ENCODE peak calls at places on chromosomes 11 and 22, in seven cellular contexts. S is HL-60, O is right atrium auricular region, Q is kidney epithelial cell, K is endothelial cell of umbilical vein, L is astrocyte of the spinal cord, M is adipocyte. E is an unnamed sample.

GRCh38 chr22:45268167-45268957 is 16.4 kb upstream of the UPK3A start:
- DNase-seq in S (no peak), O (no peak), Q (no peak), K (peak), L (no peak), M (peak), E (no peak)

GRCh38 chr11:116366980-116367640 is 405.7 kb downstream of the BUD13 start:
- DNase-seq in S (no peak), O (no peak), Q (peak), K (peak), L (peak), M (no peak), E (no peak)

GRCh38 chr11:31939004-31939403 is 127.9 kb upstream of the PAX6 start:
- DNase-seq in S (no peak), O (no peak), Q (no peak), K (no peak), L (no peak), M (no peak), E (no peak)

GRCh38 chr22:42772647-42773046 is 52.0 kb upstream of the A4GALT start:
- DNase-seq in S (no peak), O (no peak), Q (no peak), K (no peak), L (no peak), M (no peak), E (no peak)

GRCh38 chr11:102575016-102575415 is 44.5 kb upstream of the MMP7 start:
- DNase-seq in S (no peak), O (no peak), Q (no peak), K (no peak), L (no peak), M (no peak), E (no peak)

GRCh38 chr22:19590696-19591095 is 66.5 kb upstream of the CLDN5 start:
- DNase-seq in S (no peak), O (no peak), Q (no peak), K (no peak), L (no peak), M (no peak), E (no peak)

GRCh38 chr11:128289048-128289447 is 298.3 kb downstream of the ETS1 start:
- DNase-seq in S (no peak), O (no peak), Q (no peak), K (no peak), L (no peak), M (no peak), E (no peak)

GRCh38 chr11:3138178-3139085 is 26.7 kb downstream of the OSBPL5 start:
- DNase-seq in S (peak), O (no peak), Q (no peak), K (no peak), L (no peak), M (no peak), E (no peak)

GRCh38 chr11:33290319-33290718 is 33.1 kb downstream of the HIPK3 start:
- DNase-seq in S (no peak), O (no peak), Q (no peak), K (no peak), L (no peak), M (no peak), E (no peak)

GRCh38 chr11:19076744-19077589 is 16.4 kb upstream of the MRGPRX2 start:
- DNase-seq in S (peak), O (no peak), Q (no peak), K (peak), L (peak), M (peak), E (peak)

GRCh38 chr22:47190276-47190956 is 428.0 kb downstream of the TBC1D22A start:
- DNase-seq in S (no peak), O (no peak), Q (no peak), K (no peak), L (no peak), M (no peak), E (no peak)

GRCh38 chr11:28104984-28105383 is 3.0 kb downstream of the KIF18A start:
- DNase-seq in S (no peak), O (no peak), Q (no peak), K (no peak), L (no peak), M (no peak), E (no peak)

GRCh38 chr11:86981777-86982540 is 26.8 kb upstream of the FZD4 start:
- DNase-seq in S (no peak), O (no peak), Q (no peak), K (no peak), L (no peak), M (no peak), E (no peak)

GRCh38 chr22:17057959-17058814 is 26.6 kb upstream of the IL17RA start:
- DNase-seq in S (peak), O (no peak), Q (no peak), K (peak), L (peak), M (peak), E (no peak)

GRCh38 chr11:101759771-101760450 is 154.9 kb upstream of the CEP126 start:
- DNase-seq in S (no peak), O (no peak), Q (no peak), K (peak), L (no peak), M (peak), E (no peak)

GRCh38 chr11:63942803-63943202 is 4.0 kb downstream of the NAA40 start:
- DNase-seq in S (no peak), O (no peak), Q (no peak), K (no peak), L (no peak), M (no peak), E (no peak)

GRCh38 chr22:30408388-30409101 is 11.7 kb downstream of the SEC14L2 start:
- DNase-seq in S (no peak), O (no peak), Q (no peak), K (peak), L (peak), M (peak), E (no peak)

GRCh38 chr11:73200256-73200655 is 17.8 kb upstream of the P2RY2 start:
- DNase-seq in S (peak), O (no peak), Q (no peak), K (no peak), L (no peak), M (no peak), E (no peak)

GRCh38 chr11:73137262-73137941 is 4.7 kb downstream of the FCHSD2 start:
- DNase-seq in S (peak), O (no peak), Q (no peak), K (no peak), L (no peak), M (no peak), E (no peak)

GRCh38 chr11:36356201-36356600 is 60.1 kb downstream of the PRR5L start:
- DNase-seq in S (peak), O (no peak), Q (no peak), K (no peak), L (no peak), M (peak), E (no peak)

GRCh38 chr11:66417000-66417399 is 3.8 kb upstream of the NPAS4 start:
- DNase-seq in S (no peak), O (no peak), Q (no peak), K (no peak), L (no peak), M (no peak), E (no peak)

GRCh38 chr11:33646629-33647028 is 54.0 kb downstream of the C11orf91 start:
- DNase-seq in S (no peak), O (no peak), Q (no peak), K (peak), L (no peak), M (no peak), E (no peak)

GRCh38 chr22:39530692-39531331 is 1.7 kb downstream of the RPS19BP1 start:
- DNase-seq in S (peak), O (no peak), Q (no peak), K (peak), L (peak), M (peak), E (peak)

GRCh38 chr11:85595285-85595884 is 31.8 kb downstream of the DLG2 start:
- DNase-seq in S (no peak), O (no peak), Q (no peak), K (peak), L (peak), M (peak), E (peak)

GRCh38 chr11:73317373-73317772 is 9.3 kb downstream of the ARHGEF17 start:
- DNase-seq in S (no peak), O (no peak), Q (no peak), K (no peak), L (no peak), M (no peak), E (no peak)

GRCh38 chr22:27101288-27101687 is 443.9 kb downstream of the MIAT start:
- DNase-seq in S (no peak), O (no peak), Q (no peak), K (no peak), L (no peak), M (no peak), E (no peak)

GRCh38 chr11:61104963-61105362 is 2.7 kb downstream of the CD5 start:
- DNase-seq in S (no peak), O (no peak), Q (no peak), K (no peak), L (no peak), M (no peak), E (no peak)

GRCh38 chr11:35618497-35619029 is 303 bp downstream of the FJX1 start:
- DNase-seq in S (peak), O (no peak), Q (no peak), K (no peak), L (no peak), M (peak), E (no peak)

GRCh38 chr11:35267504-35267903 is 128.5 kb downstream of the CD44 start:
- DNase-seq in S (no peak), O (no peak), Q (peak), K (no peak), L (peak), M (peak), E (no peak)

GRCh38 chr22:49371325-49372110 is 456.2 kb downstream of the BRD1 start:
- DNase-seq in S (no peak), O (peak), Q (no peak), K (no peak), L (no peak), M (no peak), E (no peak)

GRCh38 chr22:36480941-36481392 is 473 bp downstream of the TXN2 start:
- DNase-seq in S (no peak), O (no peak), Q (no peak), K (no peak), L (no peak), M (no peak), E (no peak)

GRCh38 chr22:21045585-21046294 is at the start of gene LRRC74B:
- DNase-seq in S (peak), O (peak), Q (peak), K (peak), L (peak), M (peak), E (peak)

GRCh38 chr11:61134801-61135257 is 26.4 kb downstream of the VPS37C start:
- DNase-seq in S (no peak), O (no peak), Q (no peak), K (no peak), L (no peak), M (no peak), E (no peak)

GRCh38 chr11:34266987-34267386 is 90.8 kb downstream of the ABTB2 start:
- DNase-seq in S (no peak), O (no peak), Q (no peak), K (no peak), L (no peak), M (no peak), E (no peak)

GRCh38 chr11:65064847-65065240 is 6.5 kb upstream of the NAALADL1 start:
- DNase-seq in S (no peak), O (no peak), Q (no peak), K (no peak), L (no peak), M (no peak), E (no peak)

GRCh38 chr11:117843666-117844484 is 19.3 kb upstream of the FXYD2 start:
- DNase-seq in S (peak), O (peak), Q (no peak), K (peak), L (peak), M (peak), E (peak)

GRCh38 chr22:39617761-39618757 is 47.5 kb downstream of the CACNA1I start:
- DNase-seq in S (no peak), O (no peak), Q (no peak), K (no peak), L (no peak), M (no peak), E (no peak)

DNA sequence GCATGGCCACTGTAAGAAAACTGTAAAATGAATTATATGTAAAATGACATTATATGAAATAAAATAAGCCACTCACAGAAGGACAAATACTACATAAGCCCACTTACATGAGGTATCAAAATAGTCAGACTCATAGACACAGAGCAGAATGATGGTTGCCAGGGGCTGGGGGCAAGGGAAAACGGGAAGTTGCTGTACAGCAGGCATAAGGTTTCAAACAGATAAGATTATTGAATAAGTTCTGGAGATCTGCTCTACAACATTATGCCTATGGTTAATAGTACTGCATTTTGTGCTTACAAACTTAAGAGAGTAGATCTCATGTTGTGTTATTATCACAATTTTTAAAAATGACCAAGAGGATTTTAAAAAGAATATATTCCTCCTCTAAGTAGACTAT is 32.7 kb upstream of the HEPHL1 start:
- DNase-seq in S (no peak), O (no peak), Q (no peak), K (no peak), L (no peak), M (no peak), E (no peak)
- H3K4me3 ChIP-seq in S (no peak), O (no peak), Q (no peak), K (no peak), L (no peak), M (no peak), E (no peak)

DNA sequence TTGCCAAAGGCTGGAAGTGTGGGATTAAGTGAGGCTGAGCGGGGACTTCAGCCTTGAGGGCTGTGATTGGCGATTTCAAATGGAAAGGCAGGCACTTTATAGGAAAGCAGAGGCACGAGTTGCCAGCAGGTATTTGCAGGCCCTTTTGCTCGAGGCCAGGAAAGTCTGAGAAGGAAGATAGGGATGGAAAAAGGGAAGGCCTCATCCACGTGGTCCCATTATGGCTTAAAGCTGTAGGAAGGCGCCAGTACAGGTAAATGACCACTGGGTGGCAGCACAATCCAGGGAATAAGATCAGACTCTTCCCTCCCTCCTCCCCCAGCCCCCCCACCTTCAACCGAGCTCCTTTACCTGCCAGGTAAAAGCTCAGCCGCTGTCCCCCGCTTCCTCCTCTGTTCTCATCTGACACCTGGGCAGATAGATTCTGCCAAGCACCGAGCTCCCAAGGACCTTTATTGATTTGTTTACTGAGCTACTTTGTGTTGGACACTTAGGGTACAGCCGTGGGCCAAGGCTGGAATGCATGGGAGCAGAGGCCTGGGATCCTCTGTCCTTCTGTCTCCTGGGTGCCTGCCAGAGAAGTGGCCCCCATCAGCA is 7.5 kb downstream of the P2RX3 start:
- DNase-seq in S (peak), O (peak), Q (no peak), K (peak), L (peak), M (peak), E (peak)
- H3K4me3 ChIP-seq in S (no peak), O (no peak), Q (no peak), K (no peak), L (no peak), M (no peak), E (no peak)

DNA sequence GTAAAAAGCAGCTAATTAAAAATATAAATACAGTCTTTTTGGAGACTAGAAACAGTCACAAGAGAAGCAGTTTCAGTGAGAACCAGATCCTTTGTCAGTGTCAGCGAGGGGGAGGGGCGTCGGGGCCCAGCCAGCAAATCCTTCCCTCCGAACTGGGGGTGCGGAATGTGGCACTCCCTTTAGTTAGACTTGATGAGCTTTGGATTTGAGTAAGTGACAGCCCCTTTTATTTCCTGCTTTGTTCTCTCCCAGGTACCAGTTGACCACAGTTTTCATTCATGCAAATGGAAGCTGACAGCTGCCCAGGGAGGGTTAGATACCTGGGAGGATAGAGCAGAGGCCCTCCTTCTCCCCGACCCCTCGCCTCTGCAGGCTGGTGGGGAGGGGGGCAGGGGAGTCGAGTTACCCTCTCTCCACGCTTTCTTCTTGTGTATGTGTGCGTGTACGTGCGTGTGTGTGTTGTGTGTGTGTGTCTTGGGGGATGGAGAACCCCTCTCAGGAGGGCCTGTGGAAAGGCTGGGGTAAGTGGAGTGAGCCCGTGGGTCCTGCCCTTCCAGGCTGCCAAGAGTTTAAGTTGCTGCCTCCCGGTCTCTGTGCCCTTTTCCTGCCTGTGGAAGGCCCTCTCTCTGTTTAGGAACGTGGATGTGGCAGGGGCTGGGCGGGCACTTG is 38.3 kb downstream of the PTPRJ start:
- DNase-seq in S (no peak), O (no peak), Q (no peak), K (peak), L (no peak), M (no peak), E (no peak)
- H3K4me3 ChIP-seq in S (no peak), O (no peak), Q (no peak), K (no peak), L (no peak), M (no peak), E (peak)

GRCh38 chr11:30285416-30286121 is 37.3 kb upstream of the ARL14EP start:
- DNase-seq in S (no peak), O (no peak), Q (no peak), K (no peak), L (no peak), M (peak), E (no peak)
- H3K4me3 ChIP-seq in S (no peak), O (no peak), Q (no peak), K (no peak), L (no peak), M (no peak), E (no peak)

GRCh38 chr11:74755395-74755995 is 6.8 kb downstream of the RNF169 start:
- DNase-seq in S (no peak), O (no peak), Q (no peak), K (no peak), L (no peak), M (peak), E (no peak)
- H3K4me3 ChIP-seq in S (no peak), O (no peak), Q (no peak), K (peak), L (no peak), M (peak), E (no peak)

GRCh38 chr11:84300112-84300511 is 1013.9 kb upstream of the CCDC90B start:
- DNase-seq in S (no peak), O (no peak), Q (no peak), K (no peak), L (no peak), M (no peak), E (no peak)
- H3K4me3 ChIP-seq in S (no peak), O (no peak), Q (no peak), K (no peak), L (no peak), M (no peak), E (no peak)

GRCh38 chr11:11806074-11806473 is 35.7 kb upstream of the USP47 start:
- DNase-seq in S (no peak), O (no peak), Q (no peak), K (no peak), L (no peak), M (no peak), E (no peak)
- H3K4me3 ChIP-seq in S (no peak), O (no peak), Q (no peak), K (no peak), L (no peak), M (no peak), E (no peak)